ENCODE peak calls at places on chromosome 3, in ten cellular contexts. One of them, this sample, is unnamed.

GRCh38 chr3:158102660-158103085 is 3.5 kb downstream of the SHOX2 start:
- DNase-seq in amygdala: no peak
- DNase-seq in progenitor cell of endocrine pancreas: no peak
- DNase-seq in activated CD4-positive, alpha-beta T cell treated with anti-CD3 and anti-CD28 coated beads, Interleukin-2, amount 50 U/mL, for 1 hour: no peak
- DNase-seq in choroid plexus epithelial cell: no peak
- DNase-seq in stimulated activated CD8-positive, alpha-beta memory T cell treated with anti-CD3 and anti-CD28 coated beads, Interleukin-7, amount 100 ng/mL, for 48 hours: no peak
- DNase-seq in nucleus accumbens: no peak
- DNase-seq in cardiac muscle cell: no peak
- DNase-seq in LoVo: no peak
- DNase-seq in mesothelial cell of epicardium: no peak
- DNase-seq in this sample: no peak

GRCh38 chr3:189845069-189845468 is 213.9 kb downstream of the TP63 start:
- DNase-seq in amygdala: no peak
- DNase-seq in choroid plexus epithelial cell: no peak
- DNase-seq in mesothelial cell of epicardium: no peak
- DNase-seq in LoVo: no peak
- DNase-seq in nucleus accumbens: no peak
- DNase-seq in progenitor cell of endocrine pancreas: no peak
- DNase-seq in stimulated activated CD8-positive, alpha-beta memory T cell treated with anti-CD3 and anti-CD28 coated beads, Interleukin-7, amount 100 ng/mL, for 48 hours: no peak
- DNase-seq in cardiac muscle cell: no peak
- DNase-seq in activated CD4-positive, alpha-beta T cell treated with anti-CD3 and anti-CD28 coated beads, Interleukin-2, amount 50 U/mL, for 1 hour: no peak
- DNase-seq in this sample: no peak

GRCh38 chr3:127450331-127450730 is 140.2 kb downstream of the TPRA1 start:
- DNase-seq in stimulated activated CD8-positive, alpha-beta memory T cell treated with anti-CD3 and anti-CD28 coated beads, Interleukin-7, amount 100 ng/mL, for 48 hours: no peak
- DNase-seq in amygdala: no peak
- DNase-seq in activated CD4-positive, alpha-beta T cell treated with anti-CD3 and anti-CD28 coated beads, Interleukin-2, amount 50 U/mL, for 1 hour: no peak
- DNase-seq in progenitor cell of endocrine pancreas: no peak
- DNase-seq in LoVo: no peak
- DNase-seq in choroid plexus epithelial cell: no peak
- DNase-seq in mesothelial cell of epicardium: peak
- DNase-seq in nucleus accumbens: no peak
- DNase-seq in cardiac muscle cell: no peak
- DNase-seq in this sample: no peak

GRCh38 chr3:58025406-58025805 is 17.2 kb downstream of the FLNB start:
- DNase-seq in amygdala: no peak
- DNase-seq in LoVo: no peak
- DNase-seq in choroid plexus epithelial cell: no peak
- DNase-seq in cardiac muscle cell: no peak
- DNase-seq in progenitor cell of endocrine pancreas: no peak
- DNase-seq in stimulated activated CD8-positive, alpha-beta memory T cell treated with anti-CD3 and anti-CD28 coated beads, Interleukin-7, amount 100 ng/mL, for 48 hours: no peak
- DNase-seq in mesothelial cell of epicardium: no peak
- DNase-seq in activated CD4-positive, alpha-beta T cell treated with anti-CD3 and anti-CD28 coated beads, Interleukin-2, amount 50 U/mL, for 1 hour: no peak
- DNase-seq in nucleus accumbens: no peak
- DNase-seq in this sample: no peak

GRCh38 chr3:15800327-15800726 is 2.5 kb upstream of the ANKRD28 start:
- DNase-seq in mesothelial cell of epicardium: no peak
- DNase-seq in LoVo: no peak
- DNase-seq in activated CD4-positive, alpha-beta T cell treated with anti-CD3 and anti-CD28 coated beads, Interleukin-2, amount 50 U/mL, for 1 hour: no peak
- DNase-seq in amygdala: no peak
- DNase-seq in nucleus accumbens: no peak
- DNase-seq in cardiac muscle cell: no peak
- DNase-seq in progenitor cell of endocrine pancreas: no peak
- DNase-seq in choroid plexus epithelial cell: no peak
- DNase-seq in stimulated activated CD8-positive, alpha-beta memory T cell treated with anti-CD3 and anti-CD28 coated beads, Interleukin-7, amount 100 ng/mL, for 48 hours: no peak
- DNase-seq in this sample: no peak

GRCh38 chr3:194871143-194871863 is 185.6 kb downstream of the FAM43A start:
- DNase-seq in stimulated activated CD8-positive, alpha-beta memory T cell treated with anti-CD3 and anti-CD28 coated beads, Interleukin-7, amount 100 ng/mL, for 48 hours: no peak
- DNase-seq in progenitor cell of endocrine pancreas: peak
- DNase-seq in nucleus accumbens: no peak
- DNase-seq in choroid plexus epithelial cell: peak
- DNase-seq in LoVo: peak
- DNase-seq in amygdala: no peak
- DNase-seq in activated CD4-positive, alpha-beta T cell treated with anti-CD3 and anti-CD28 coated beads, Interleukin-2, amount 50 U/mL, for 1 hour: no peak
- DNase-seq in cardiac muscle cell: peak
- DNase-seq in mesothelial cell of epicardium: peak
- DNase-seq in this sample: peak

GRCh38 chr3:191239439-191240035 is 40.5 kb downstream of the OSTN start:
- DNase-seq in mesothelial cell of epicardium: no peak
- DNase-seq in choroid plexus epithelial cell: no peak
- DNase-seq in activated CD4-positive, alpha-beta T cell treated with anti-CD3 and anti-CD28 coated beads, Interleukin-2, amount 50 U/mL, for 1 hour: no peak
- DNase-seq in nucleus accumbens: no peak
- DNase-seq in cardiac muscle cell: no peak
- DNase-seq in stimulated activated CD8-positive, alpha-beta memory T cell treated with anti-CD3 and anti-CD28 coated beads, Interleukin-7, amount 100 ng/mL, for 48 hours: no peak
- DNase-seq in amygdala: no peak
- DNase-seq in progenitor cell of endocrine pancreas: no peak
- DNase-seq in LoVo: no peak
- DNase-seq in this sample: no peak

GRCh38 chr3:73719413-73719831 is 94.7 kb upstream of the PDZRN3 start:
- DNase-seq in choroid plexus epithelial cell: peak
- DNase-seq in stimulated activated CD8-positive, alpha-beta memory T cell treated with anti-CD3 and anti-CD28 coated beads, Interleukin-7, amount 100 ng/mL, for 48 hours: no peak
- DNase-seq in mesothelial cell of epicardium: no peak
- DNase-seq in cardiac muscle cell: no peak
- DNase-seq in amygdala: no peak
- DNase-seq in LoVo: no peak
- DNase-seq in progenitor cell of endocrine pancreas: no peak
- DNase-seq in nucleus accumbens: no peak
- DNase-seq in activated CD4-positive, alpha-beta T cell treated with anti-CD3 and anti-CD28 coated beads, Interleukin-2, amount 50 U/mL, for 1 hour: no peak
- DNase-seq in this sample: no peak

GRCh38 chr3:197420115-197420514 is 121.7 kb upstream of the DLG1 start:
- DNase-seq in cardiac muscle cell: no peak
- DNase-seq in mesothelial cell of epicardium: no peak
- DNase-seq in amygdala: no peak
- DNase-seq in activated CD4-positive, alpha-beta T cell treated with anti-CD3 and anti-CD28 coated beads, Interleukin-2, amount 50 U/mL, for 1 hour: no peak
- DNase-seq in stimulated activated CD8-positive, alpha-beta memory T cell treated with anti-CD3 and anti-CD28 coated beads, Interleukin-7, amount 100 ng/mL, for 48 hours: no peak
- DNase-seq in nucleus accumbens: no peak
- DNase-seq in choroid plexus epithelial cell: no peak
- DNase-seq in progenitor cell of endocrine pancreas: no peak
- DNase-seq in LoVo: no peak
- DNase-seq in this sample: no peak

GRCh38 chr3:181369637-181370036 is 342.1 kb upstream of the SOX2 start:
- DNase-seq in choroid plexus epithelial cell: no peak
- DNase-seq in stimulated activated CD8-positive, alpha-beta memory T cell treated with anti-CD3 and anti-CD28 coated beads, Interleukin-7, amount 100 ng/mL, for 48 hours: no peak
- DNase-seq in LoVo: no peak
- DNase-seq in mesothelial cell of epicardium: no peak
- DNase-seq in nucleus accumbens: no peak
- DNase-seq in activated CD4-positive, alpha-beta T cell treated with anti-CD3 and anti-CD28 coated beads, Interleukin-2, amount 50 U/mL, for 1 hour: no peak
- DNase-seq in amygdala: no peak
- DNase-seq in progenitor cell of endocrine pancreas: no peak
- DNase-seq in cardiac muscle cell: no peak
- DNase-seq in this sample: no peak

GRCh38 chr3:127800508-127800907 is 21.8 kb downstream of the MGLL start:
- DNase-seq in activated CD4-positive, alpha-beta T cell treated with anti-CD3 and anti-CD28 coated beads, Interleukin-2, amount 50 U/mL, for 1 hour: no peak
- DNase-seq in amygdala: no peak
- DNase-seq in mesothelial cell of epicardium: no peak
- DNase-seq in LoVo: no peak
- DNase-seq in nucleus accumbens: no peak
- DNase-seq in progenitor cell of endocrine pancreas: no peak
- DNase-seq in stimulated activated CD8-positive, alpha-beta memory T cell treated with anti-CD3 and anti-CD28 coated beads, Interleukin-7, amount 100 ng/mL, for 48 hours: no peak
- DNase-seq in choroid plexus epithelial cell: peak
- DNase-seq in cardiac muscle cell: no peak
- DNase-seq in this sample: no peak

GRCh38 chr3:36248374-36248773 is 131.9 kb upstream of the STAC start:
- DNase-seq in stimulated activated CD8-positive, alpha-beta memory T cell treated with anti-CD3 and anti-CD28 coated beads, Interleukin-7, amount 100 ng/mL, for 48 hours: no peak
- DNase-seq in choroid plexus epithelial cell: no peak
- DNase-seq in activated CD4-positive, alpha-beta T cell treated with anti-CD3 and anti-CD28 coated beads, Interleukin-2, amount 50 U/mL, for 1 hour: no peak
- DNase-seq in amygdala: no peak
- DNase-seq in mesothelial cell of epicardium: no peak
- DNase-seq in progenitor cell of endocrine pancreas: no peak
- DNase-seq in LoVo: no peak
- DNase-seq in nucleus accumbens: no peak
- DNase-seq in cardiac muscle cell: no peak
- DNase-seq in this sample: no peak

GRCh38 chr3:46127503-46127902 is 80.6 kb downstream of the CCR1 start:
- DNase-seq in nucleus accumbens: no peak
- DNase-seq in stimulated activated CD8-positive, alpha-beta memory T cell treated with anti-CD3 and anti-CD28 coated beads, Interleukin-7, amount 100 ng/mL, for 48 hours: no peak
- DNase-seq in choroid plexus epithelial cell: peak
- DNase-seq in mesothelial cell of epicardium: no peak
- DNase-seq in progenitor cell of endocrine pancreas: no peak
- DNase-seq in LoVo: no peak
- DNase-seq in amygdala: no peak
- DNase-seq in cardiac muscle cell: no peak
- DNase-seq in activated CD4-positive, alpha-beta T cell treated with anti-CD3 and anti-CD28 coated beads, Interleukin-2, amount 50 U/mL, for 1 hour: no peak
- DNase-seq in this sample: no peak

GRCh38 chr3:25021816-25022215 is 406.2 kb upstream of the RARB start:
- DNase-seq in progenitor cell of endocrine pancreas: no peak
- DNase-seq in nucleus accumbens: no peak
- DNase-seq in amygdala: no peak
- DNase-seq in mesothelial cell of epicardium: no peak
- DNase-seq in stimulated activated CD8-positive, alpha-beta memory T cell treated with anti-CD3 and anti-CD28 coated beads, Interleukin-7, amount 100 ng/mL, for 48 hours: no peak
- DNase-seq in choroid plexus epithelial cell: peak
- DNase-seq in cardiac muscle cell: no peak
- DNase-seq in LoVo: no peak
- DNase-seq in activated CD4-positive, alpha-beta T cell treated with anti-CD3 and anti-CD28 coated beads, Interleukin-2, amount 50 U/mL, for 1 hour: no peak
- DNase-seq in this sample: no peak

GRCh38 chr3:4097801-4098200 is 205.4 kb upstream of the SETMAR start:
- DNase-seq in amygdala: no peak
- DNase-seq in progenitor cell of endocrine pancreas: no peak
- DNase-seq in choroid plexus epithelial cell: no peak
- DNase-seq in LoVo: no peak
- DNase-seq in nucleus accumbens: no peak
- DNase-seq in cardiac muscle cell: no peak
- DNase-seq in mesothelial cell of epicardium: no peak
- DNase-seq in stimulated activated CD8-positive, alpha-beta memory T cell treated with anti-CD3 and anti-CD28 coated beads, Interleukin-7, amount 100 ng/mL, for 48 hours: no peak
- DNase-seq in activated CD4-positive, alpha-beta T cell treated with anti-CD3 and anti-CD28 coated beads, Interleukin-2, amount 50 U/mL, for 1 hour: no peak
- DNase-seq in this sample: no peak

GRCh38 chr3:52733256-52733891 is 27.5 kb downstream of the SPCS1 start:
- DNase-seq in LoVo: no peak
- DNase-seq in activated CD4-positive, alpha-beta T cell treated with anti-CD3 and anti-CD28 coated beads, Interleukin-2, amount 50 U/mL, for 1 hour: no peak
- DNase-seq in stimulated activated CD8-positive, alpha-beta memory T cell treated with anti-CD3 and anti-CD28 coated beads, Interleukin-7, amount 100 ng/mL, for 48 hours: no peak
- DNase-seq in amygdala: no peak
- DNase-seq in choroid plexus epithelial cell: no peak
- DNase-seq in mesothelial cell of epicardium: no peak
- DNase-seq in nucleus accumbens: no peak
- DNase-seq in cardiac muscle cell: no peak
- DNase-seq in progenitor cell of endocrine pancreas: no peak
- DNase-seq in this sample: no peak

GRCh38 chr3:5657109-5657508 is 469.6 kb downstream of the EDEM1 start:
- DNase-seq in LoVo: no peak
- DNase-seq in activated CD4-positive, alpha-beta T cell treated with anti-CD3 and anti-CD28 coated beads, Interleukin-2, amount 50 U/mL, for 1 hour: no peak
- DNase-seq in mesothelial cell of epicardium: no peak
- DNase-seq in nucleus accumbens: no peak
- DNase-seq in stimulated activated CD8-positive, alpha-beta memory T cell treated with anti-CD3 and anti-CD28 coated beads, Interleukin-7, amount 100 ng/mL, for 48 hours: no peak
- DNase-seq in choroid plexus epithelial cell: no peak
- DNase-seq in cardiac muscle cell: no peak
- DNase-seq in amygdala: no peak
- DNase-seq in progenitor cell of endocrine pancreas: no peak
- DNase-seq in this sample: no peak

This sample was measured in D721Med.